ENCODE peak calls at places on chromosomes 1 and 21, in five cellular contexts. One of them, this sample, is unnamed. For H3K4me1, the result is how much of the 10 kb centered on the place peaks cover.

GRCh38 chr1:193310569-193310968 is 124.2 kb upstream of the B3GALT2 start:
- DNase-seq in K562: no peak
- DNase-seq in HCT116: no peak
- DNase-seq in HepG2: peak
- DNase-seq in SK-N-SH: no peak
- DNase-seq in this sample: no peak

GRCh38 chr1:156194300-156194652 is 372 bp downstream of the SLC25A44 start:
- DNase-seq in K562: no peak
- DNase-seq in HCT116: no peak
- DNase-seq in HepG2: no peak
- DNase-seq in SK-N-SH: peak
- DNase-seq in this sample: no peak

GRCh38 chr1:220301630-220302029 is 29.4 kb upstream of the RAB3GAP2 start:
- DNase-seq in K562: no peak
- DNase-seq in HCT116: no peak
- DNase-seq in HepG2: no peak
- DNase-seq in SK-N-SH: no peak
- DNase-seq in this sample: no peak

GRCh38 chr1:165827199-165828102 is at the start of gene UCK2:
- DNase-seq in K562: peak
- DNase-seq in HCT116: peak
- DNase-seq in HepG2: peak
- DNase-seq in SK-N-SH: peak
- DNase-seq in this sample: peak

GRCh38 chr1:189192741-189193140 is 1284.9 kb downstream of the BRINP3 start:
- DNase-seq in K562: no peak
- DNase-seq in HCT116: no peak
- DNase-seq in HepG2: no peak
- DNase-seq in SK-N-SH: no peak
- DNase-seq in this sample: no peak

GRCh38 chr1:109634771-109635750 is 15.4 kb downstream of the AMPD2 start:
- DNase-seq in K562: no peak
- DNase-seq in HCT116: no peak
- DNase-seq in HepG2: no peak
- DNase-seq in SK-N-SH: peak
- DNase-seq in this sample: no peak

GRCh38 chr1:205255941-205256780 is 28.4 kb downstream of the TMCC2 start:
- DNase-seq in K562: peak
- DNase-seq in HCT116: peak
- DNase-seq in HepG2: peak
- DNase-seq in SK-N-SH: peak
- DNase-seq in this sample: peak

GRCh38 chr1:67124455-67124854 is 10.3 kb downstream of the C1orf141 start:
- DNase-seq in K562: no peak
- DNase-seq in HCT116: no peak
- DNase-seq in HepG2: no peak
- DNase-seq in SK-N-SH: no peak
- DNase-seq in this sample: no peak

GRCh38 chr1:68128820-68129219 is 78.4 kb upstream of the DIRAS3 start:
- DNase-seq in K562: no peak
- DNase-seq in HCT116: no peak
- DNase-seq in HepG2: no peak
- DNase-seq in SK-N-SH: no peak
- DNase-seq in this sample: no peak

GRCh38 chr1:245094092-245094491 is 60.7 kb upstream of the KIF26B start:
- DNase-seq in K562: no peak
- DNase-seq in HCT116: no peak
- DNase-seq in HepG2: no peak
- DNase-seq in SK-N-SH: no peak
- DNase-seq in this sample: no peak

GRCh38 chr1:41452704-41453350 is 31.7 kb downstream of the EDN2 start:
- DNase-seq in K562: no peak
- DNase-seq in HCT116: no peak
- DNase-seq in HepG2: no peak
- DNase-seq in SK-N-SH: no peak
- DNase-seq in this sample: no peak

GRCh38 chr1:182406006-182406405 is 5.5 kb upstream of the TEDDM1 start:
- DNase-seq in K562: no peak
- DNase-seq in HCT116: no peak
- DNase-seq in HepG2: no peak
- DNase-seq in SK-N-SH: no peak
- DNase-seq in this sample: no peak

GRCh38 chr1:153597206-153597605 is 15.7 kb downstream of the S100A16 start:
- DNase-seq in K562: peak
- DNase-seq in HCT116: no peak
- DNase-seq in HepG2: peak
- DNase-seq in SK-N-SH: no peak
- DNase-seq in this sample: no peak

GRCh38 chr21:14889080-14889805 is 175.6 kb downstream of the NRIP1 start:
- DNase-seq in K562: no peak
- DNase-seq in HCT116: no peak
- DNase-seq in HepG2: peak
- DNase-seq in SK-N-SH: no peak
- DNase-seq in this sample: no peak

GRCh38 chr1:39266792-39267191 is 62.3 kb downstream of the MACF1 start:
- DNase-seq in K562: no peak
- DNase-seq in HCT116: no peak
- DNase-seq in HepG2: no peak
- DNase-seq in SK-N-SH: no peak
- DNase-seq in this sample: no peak

GRCh38 chr1:39269791-39270342 is 65.4 kb downstream of the MACF1 start:
- DNase-seq in K562: peak
- DNase-seq in HCT116: no peak
- DNase-seq in HepG2: peak
- DNase-seq in SK-N-SH: no peak
- DNase-seq in this sample: no peak

GRCh38 chr1:39269349-39269748 is 64.9 kb downstream of the MACF1 start:
- DNase-seq in K562: no peak
- DNase-seq in HCT116: no peak
- DNase-seq in HepG2: no peak
- DNase-seq in SK-N-SH: no peak
- DNase-seq in this sample: no peak

GRCh38 chr1:39268906-39269305 is 64.4 kb downstream of the MACF1 start:
- DNase-seq in K562: no peak
- DNase-seq in HCT116: no peak
- DNase-seq in HepG2: no peak
- DNase-seq in SK-N-SH: no peak
- DNase-seq in this sample: peak

DNA sequence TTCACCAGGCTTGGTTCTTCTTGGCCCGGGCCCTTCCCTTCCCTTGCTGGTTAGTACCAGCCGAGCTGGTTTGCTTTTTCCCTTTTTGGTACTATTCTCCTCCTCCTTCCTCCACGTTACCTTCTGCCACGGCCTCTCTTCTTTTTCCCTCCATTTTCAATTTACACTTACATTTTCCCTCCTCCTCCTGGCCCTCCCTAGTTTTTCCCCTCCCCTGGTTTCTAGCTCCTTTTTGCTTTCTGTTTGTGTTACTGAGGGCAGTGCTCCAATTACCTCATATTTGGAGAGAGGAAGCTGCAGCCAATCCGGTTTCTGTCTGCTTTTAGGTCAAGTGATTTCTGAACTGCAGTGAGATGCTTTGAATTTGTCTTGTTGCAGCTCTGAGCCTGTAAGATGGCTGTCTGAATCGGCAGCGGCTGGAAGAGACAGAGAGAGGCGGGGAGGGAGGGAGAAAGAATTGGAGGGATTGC is 63.7 kb downstream of the MACF1 start:
- DNase-seq in K562: no peak
- DNase-seq in HCT116: no peak
- DNase-seq in HepG2: no peak
- DNase-seq in SK-N-SH: no peak
- DNase-seq in this sample: peak
- H3K4me1 ChIP-seq in K562: under half
- H3K4me1 ChIP-seq in HCT116: under half
- H3K4me1 ChIP-seq in HepG2: under half
- H3K4me1 ChIP-seq in SK-N-SH: under half
- H3K4me1 ChIP-seq in this sample: under half

DNA sequence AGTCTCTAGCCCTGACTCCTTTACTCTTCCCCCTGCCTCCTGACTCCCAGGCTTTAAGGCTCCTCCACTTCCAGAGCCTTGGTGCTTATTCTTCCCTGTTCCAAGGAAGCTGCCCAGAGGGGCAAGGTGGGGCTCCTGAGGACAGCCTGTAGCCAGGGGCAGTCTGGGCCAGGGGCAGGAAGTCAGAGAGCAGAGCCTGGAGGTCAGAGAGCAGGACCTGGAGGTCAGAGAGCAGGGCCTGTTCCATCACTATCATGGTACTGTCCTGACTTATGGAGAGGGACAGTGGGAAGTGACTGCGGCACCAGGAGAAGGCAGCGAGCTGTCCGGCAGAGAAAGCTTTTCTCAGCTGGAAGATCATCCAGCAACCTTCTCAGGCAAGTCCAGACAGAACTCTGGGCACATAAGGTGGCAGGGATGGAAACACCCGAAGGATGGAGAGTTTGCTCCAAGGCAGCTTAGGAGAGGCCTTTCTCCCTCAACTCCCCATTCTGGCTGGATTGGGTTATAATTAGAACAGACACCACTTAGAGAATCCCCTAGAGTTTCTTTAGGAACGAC is 25.0 kb downstream of the PLXNA2 start:
- DNase-seq in K562: peak
- DNase-seq in HCT116: no peak
- DNase-seq in HepG2: no peak
- DNase-seq in SK-N-SH: no peak
- DNase-seq in this sample: no peak
- TF ChIP-seq YY1 in K562: no peak
- TF ChIP-seq YY1 in HCT116: no peak
- TF ChIP-seq YY1 in HepG2: no peak
- TF ChIP-seq YY1 in SK-N-SH: no peak
- TF ChIP-seq YY1 in this sample: no peak

GRCh38 chr1:201751872-201752271 is 77.1 kb upstream of the IPO9 start:
- DNase-seq in K562: peak
- DNase-seq in HCT116: no peak
- DNase-seq in HepG2: peak
- DNase-seq in SK-N-SH: no peak
- DNase-seq in this sample: no peak

GRCh38 chr1:201750934-201751333 is 78.0 kb upstream of the IPO9 start:
- DNase-seq in K562: no peak
- DNase-seq in HCT116: no peak
- DNase-seq in HepG2: no peak
- DNase-seq in SK-N-SH: no peak
- DNase-seq in this sample: no peak

GRCh38 chr1:201753492-201753891 is 75.5 kb upstream of the IPO9 start:
- DNase-seq in K562: no peak
- DNase-seq in HCT116: no peak
- DNase-seq in HepG2: no peak
- DNase-seq in SK-N-SH: no peak
- DNase-seq in this sample: no peak

GRCh38 chr1:201754353-201754752 is 74.6 kb upstream of the IPO9 start:
- DNase-seq in K562: no peak
- DNase-seq in HCT116: no peak
- DNase-seq in HepG2: no peak
- DNase-seq in SK-N-SH: no peak
- DNase-seq in this sample: no peak

GRCh38 chr1:201752333-201752732 is 76.6 kb upstream of the IPO9 start:
- DNase-seq in K562: no peak
- DNase-seq in HCT116: no peak
- DNase-seq in HepG2: no peak
- DNase-seq in SK-N-SH: no peak
- DNase-seq in this sample: no peak
- H3K4me3 ChIP-seq in K562: no peak
- H3K4me3 ChIP-seq in HCT116: no peak
- H3K4me3 ChIP-seq in HepG2: no peak
- H3K4me3 ChIP-seq in SK-N-SH: no peak
- H3K4me3 ChIP-seq in this sample: no peak

GRCh38 chr1:226717256-226717909 is 21.7 kb downstream of the ITPKB start:
- DNase-seq in K562: no peak
- DNase-seq in HCT116: no peak
- DNase-seq in HepG2: no peak
- DNase-seq in SK-N-SH: no peak
- DNase-seq in this sample: no peak
- H3K4me1 ChIP-seq in K562: under half
- H3K4me1 ChIP-seq in HCT116: under half
- H3K4me1 ChIP-seq in HepG2: under half
- H3K4me1 ChIP-seq in SK-N-SH: under half
- H3K4me1 ChIP-seq in this sample: under half

DNA sequence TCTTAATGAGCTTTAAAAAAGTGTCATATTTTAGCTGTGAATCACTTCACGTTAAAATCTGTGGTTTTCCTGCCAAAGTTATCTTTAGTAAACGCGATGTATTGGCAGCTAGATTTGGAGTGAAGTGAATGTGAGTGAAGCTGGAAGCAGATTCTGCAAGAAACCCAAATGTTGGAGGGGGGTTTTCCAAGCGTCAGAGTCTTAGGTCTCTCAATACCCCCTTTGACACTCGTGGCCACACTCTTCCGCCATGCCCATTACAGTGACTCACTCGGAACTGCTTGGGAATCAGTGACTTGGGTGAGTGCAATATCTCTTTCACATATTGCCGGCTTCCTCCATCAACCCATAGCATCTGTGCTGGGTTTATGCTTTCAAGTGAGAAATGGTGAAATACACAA is 17.5 kb downstream of the B3GALT5 start:
- DNase-seq in K562: no peak
- DNase-seq in HCT116: peak
- DNase-seq in HepG2: no peak
- DNase-seq in SK-N-SH: no peak
- DNase-seq in this sample: no peak
- TF ChIP-seq YY1 in K562: no peak
- TF ChIP-seq YY1 in HCT116: peak
- TF ChIP-seq YY1 in HepG2: no peak
- TF ChIP-seq YY1 in SK-N-SH: no peak
- TF ChIP-seq YY1 in this sample: no peak

GRCh38 chr1:145953861-145954260 is 4.0 kb downstream of the LIX1L start:
- DNase-seq in K562: no peak
- DNase-seq in HCT116: no peak
- DNase-seq in HepG2: no peak
- DNase-seq in SK-N-SH: no peak
- DNase-seq in this sample: no peak

GRCh38 chr1:145957443-145958319 is at the start of gene LIX1L:
- DNase-seq in K562: peak
- DNase-seq in HCT116: peak
- DNase-seq in HepG2: peak
- DNase-seq in SK-N-SH: peak
- DNase-seq in this sample: peak

GRCh38 chr1:145956776-145957442 is 908 bp downstream of the LIX1L start:
- DNase-seq in K562: no peak
- DNase-seq in HCT116: no peak
- DNase-seq in HepG2: no peak
- DNase-seq in SK-N-SH: no peak
- DNase-seq in this sample: no peak

GRCh38 chr1:145956361-145956760 is 1.5 kb downstream of the LIX1L start:
- DNase-seq in K562: no peak
- DNase-seq in HCT116: no peak
- DNase-seq in HepG2: no peak
- DNase-seq in SK-N-SH: no peak
- DNase-seq in this sample: no peak

DNA sequence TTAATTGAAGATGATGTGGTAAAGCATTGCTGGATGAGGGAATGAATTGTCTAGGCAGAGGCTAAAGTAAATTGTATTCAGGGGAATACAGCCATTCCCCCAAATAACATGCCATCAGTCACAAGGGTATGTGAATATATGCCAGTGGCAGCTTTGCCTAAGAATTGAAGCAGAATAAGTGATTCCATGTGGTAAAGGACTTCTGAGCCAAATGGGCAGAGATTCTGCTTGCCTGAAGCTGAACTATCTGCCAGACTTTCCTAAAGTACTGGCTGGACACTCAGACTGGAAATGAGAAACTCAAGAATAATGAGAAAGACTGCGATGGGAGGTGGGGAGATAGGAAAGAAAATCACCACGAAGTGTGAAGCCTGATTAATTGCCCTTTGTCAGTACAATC is 2.4 kb downstream of the LIX1L start:
- DNase-seq in K562: no peak
- DNase-seq in HCT116: no peak
- DNase-seq in HepG2: no peak
- DNase-seq in SK-N-SH: no peak
- DNase-seq in this sample: no peak
- H3K4me3 ChIP-seq in K562: no peak
- H3K4me3 ChIP-seq in HCT116: no peak
- H3K4me3 ChIP-seq in HepG2: no peak
- H3K4me3 ChIP-seq in SK-N-SH: peak
- H3K4me3 ChIP-seq in this sample: no peak